ENCODE peak calls at places on chromosomes 2 and 18, in four cellular contexts. Z, B, F and D are unnamed samples.

GRCh38 chr2:120820263-120820884 is 84.7 kb downstream of the GLI2 start:
- DNase-seq in Z (no peak), B (no peak), F (no peak), D (no peak)

GRCh38 chr2:71181316-71181715 is 45.6 kb downstream of the PAIP2B start:
- DNase-seq in Z (no peak), B (no peak), F (peak), D (no peak)

GRCh38 chr2:150888337-150888736 is 373.3 kb downstream of the RBM43 start:
- DNase-seq in Z (no peak), B (no peak), F (no peak), D (no peak)

GRCh38 chr18:6205706-6206105 is 209.0 kb downstream of the L3MBTL4 start:
- DNase-seq in Z (no peak), B (no peak), F (no peak), D (no peak)

GRCh38 chr2:217076651-217077232 is 216.9 kb upstream of the TNP1 start:
- DNase-seq in Z (no peak), B (no peak), F (no peak), D (no peak)

GRCh38 chr2:174546519-174547506 is 50.8 kb downstream of the WIPF1 start:
- DNase-seq in Z (peak), B (no peak), F (no peak), D (peak)

GRCh38 chr2:180871649-180872048 is 108.8 kb upstream of the UBE2E3 start:
- DNase-seq in Z (no peak), B (no peak), F (no peak), D (no peak)

GRCh38 chr2:170815746-170816498 is 765 bp upstream of the GAD1 start:
- DNase-seq in Z (peak), B (no peak), F (peak), D (peak)

GRCh38 chr2:216389565-216389964 is 17.3 kb upstream of the MARCHF4 start:
- DNase-seq in Z (no peak), B (no peak), F (no peak), D (no peak)